ENCODE peak calls at places on chromosomes 12 and 14, in four cellular contexts. I is left ventricle myocardium inferior, Y is natural killer cell, Z is GM13977. W is an unnamed sample.

GRCh38 chr12:19597304-19598066 is 158.2 kb downstream of the AEBP2 start:
- DNase-seq in I (no peak), Y (no peak), Z (no peak), W (no peak)

GRCh38 chr14:64800000-64800399 is 79.7 kb downstream of the SPTB start:
- DNase-seq in Z (no peak), Y (no peak), I (peak; percentile 39), W (no peak)

GRCh38 chr12:74624206-74624605 is 86.6 kb downstream of the ATXN7L3B start:
- DNase-seq in Z (no peak), I (no peak), Y (no peak), W (no peak)

GRCh38 chr14:29521526-29522137 is 406.0 kb downstream of the PRKD1 start:
- DNase-seq in I (no peak), Y (no peak), Z (no peak), W (no peak)

GRCh38 chr14:99947695-99948094 is 117.5 kb upstream of the EVL start:
- DNase-seq in Y (no peak), Z (no peak), I (no peak), W (no peak)

GRCh38 chr14:105528197-105528858 is 1.9 kb downstream of the TMEM121 start:
- DNase-seq in Y (peak; percentile 82), I (peak; percentile 79), Z (peak; percentile 97), W (peak; percentile 66)

GRCh38 chr12:22409071-22409951 is 74.8 kb upstream of the ST8SIA1 start:
- DNase-seq in Y (peak; percentile 43), Z (peak; percentile 64), I (no peak), W (no peak)

GRCh38 chr12:1054103-1054838 is 63.2 kb downstream of the ERC1 start:
- DNase-seq in Z (no peak), I (no peak), Y (no peak), W (no peak)

GRCh38 chr14:52025310-52025709 is 36.0 kb downstream of the RTRAF start:
- DNase-seq in Y (no peak), Z (no peak), I (no peak), W (no peak)

GRCh38 chr14:76551906-76552305 is 176.0 kb downstream of the ESRRB start:
- DNase-seq in Y (no peak), I (no peak), Z (no peak), W (no peak)

GRCh38 chr12:27996761-27997160 is 24.2 kb upstream of the PTHLH start:
- DNase-seq in Z (no peak), I (no peak), Y (no peak), W (no peak)

GRCh38 chr12:67364228-67364627 is 95.1 kb downstream of the CAND1 start:
- DNase-seq in I (no peak), Y (no peak), Z (no peak), W (no peak)

GRCh38 chr12:92827836-92828431 is 101.2 kb downstream of the EEA1 start:
- DNase-seq in Y (no peak), Z (peak; percentile 49), I (no peak), W (no peak)

GRCh38 chr12:121282072-121282742 is 14.3 kb downstream of the CAMKK2 start:
- DNase-seq in I (no peak), Y (no peak), Z (no peak), W (no peak)

GRCh38 chr12:953776-954175 is 4.3 kb upstream of the RAD52 start:
- DNase-seq in I (no peak), Z (no peak), Y (no peak), W (no peak)

GRCh38 chr14:63205850-63206249 is 1.6 kb downstream of the RHOJ start:
- DNase-seq in Z (no peak), I (no peak), Y (no peak), W (no peak)

GRCh38 chr14:103329421-103330347 is 4.4 kb upstream of the EIF5 start:
- DNase-seq in I (no peak), Z (no peak), Y (no peak), W (no peak)

GRCh38 chr14:30443368-30444007 is 115.5 kb upstream of the G2E3 start:
- DNase-seq in Z (peak; percentile 9), I (no peak), Y (no peak), W (no peak)

GRCh38 chr14:93532550-93532949 is 101.8 kb downstream of the UNC79 start:
- DNase-seq in Z (no peak), I (no peak), Y (no peak), W (no peak)

GRCh38 chr12:94109154-94109553 is 39.2 kb upstream of the PLXNC1 start:
- DNase-seq in Y (no peak), Z (peak; percentile 21), I (no peak), W (no peak)

GRCh38 chr12:113064395-113065125 is 8.0 kb downstream of the DTX1 start:
- DNase-seq in I (no peak), Z (no peak), Y (no peak), W (no peak)

GRCh38 chr14:26173581-26173980 is 424.3 kb downstream of the NOVA1 start:
- DNase-seq in Z (no peak), Y (no peak), I (no peak), W (no peak)

GRCh38 chr12:4279120-4279690 is 5.6 kb downstream of the CCND2 start:
- DNase-seq in I (no peak), Z (no peak), Y (no peak), W (no peak)

GRCh38 chr14:52551696-52552062 is 626 bp downstream of the TXNDC16 start:
- DNase-seq in Z (no peak), Y (no peak), I (no peak), W (no peak)

GRCh38 chr14:89870335-89870734 is 84.2 kb downstream of the EFCAB11 start:
- DNase-seq in Y (no peak), Z (no peak), I (no peak), W (no peak)

GRCh38 chr12:27032679-27033078 is 10.3 kb downstream of the MED21 start:
- DNase-seq in Y (no peak), Z (no peak), I (no peak), W (no peak)

GRCh38 chr12:89273525-89273924 is 78.8 kb downstream of the DUSP6 start:
- DNase-seq in Y (no peak), I (no peak), Z (no peak), W (no peak)

GRCh38 chr14:55955175-55955574 is 163.0 kb upstream of the PELI2 start:
- DNase-seq in I (no peak), Z (no peak), Y (no peak), W (no peak)

GRCh38 chr12:18427520-18427919 is 166.2 kb downstream of the PIK3C2G start:
- DNase-seq in I (no peak), Y (no peak), Z (no peak), W (no peak)

GRCh38 chr12:32158525-32158924 is 51.9 kb downstream of the BICD1 start:
- DNase-seq in Z (no peak), I (no peak), Y (no peak), W (no peak)

GRCh38 chr12:47590771-47591368 is 115.0 kb downstream of the RPAP3 start:
- DNase-seq in Z (no peak), Y (no peak), I (no peak), W (no peak)

GRCh38 chr12:3034067-3034750 is 43.0 kb upstream of the TSPAN9 start:
- DNase-seq in Z (peak; percentile 83), I (peak; percentile 65), Y (no peak), W (peak; percentile 77)

GRCh38 chr14:36676236-36676635 is 14.6 kb downstream of the PAX9 start:
- DNase-seq in Y (no peak), I (no peak), Z (no peak), W (no peak)

GRCh38 chr14:23895480-23895879 is 58.1 kb upstream of the DHRS4 start:
- DNase-seq in Z (no peak), I (no peak), Y (no peak), W (no peak)
- TF ChIP-seq CTCF in Z (no peak), I (no peak), Y (no peak), W (no peak)

DNA sequence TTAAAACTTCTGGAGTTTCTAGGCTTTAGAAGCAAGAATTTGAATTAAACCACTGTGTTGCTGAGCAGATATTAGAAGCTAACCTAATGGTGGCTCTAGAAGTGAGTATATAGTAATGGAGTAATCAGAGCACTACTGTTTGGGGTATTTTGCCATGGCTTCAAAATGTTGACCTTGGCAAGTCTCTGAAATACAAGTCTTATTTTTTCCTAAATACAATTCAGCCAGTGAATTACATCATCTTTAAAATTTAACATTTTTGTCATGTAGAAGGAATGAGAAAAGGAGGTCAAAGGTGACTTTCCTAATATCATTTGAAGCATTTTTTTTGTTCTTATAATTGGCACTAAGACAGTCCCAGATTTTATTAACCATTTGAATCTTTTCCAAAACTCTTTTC is 25.2 kb downstream of the PMCH start:
- DNase-seq in Y (no peak), I (no peak), Z (no peak), W (no peak)
- TF ChIP-seq CTCF in Y (no peak), I (no peak), Z (no peak), W (no peak)

GRCh38 chr12:116773276-116773731 is 35.2 kb downstream of the RNFT2 start:
- DNase-seq in Z (no peak), Y (no peak), I (no peak), W (no peak)
- TF ChIP-seq CTCF in Z (no peak), Y (no peak), I (peak; percentile 14), W (no peak)

GRCh38 chr12:132545955-132546354 is 56.0 kb downstream of the FBRSL1 start:
- DNase-seq in Z (no peak), I (no peak), Y (no peak), W (no peak)

GRCh38 chr12:132544498-132544897 is 54.5 kb downstream of the FBRSL1 start:
- DNase-seq in Z (no peak), Y (no peak), I (no peak), W (no peak)

GRCh38 chr12:132543298-132544172 is 53.6 kb downstream of the FBRSL1 start:
- DNase-seq in Y (no peak), I (no peak), Z (no peak), W (no peak)

GRCh38 chr12:132545183-132545953 is 55.4 kb downstream of the FBRSL1 start:
- DNase-seq in Y (no peak), Z (no peak), I (no peak), W (no peak)

GRCh38 chr12:132544173-132544468 is 54.2 kb downstream of the FBRSL1 start:
- DNase-seq in I (no peak), Y (no peak), Z (no peak), W (no peak)
- TF ChIP-seq CTCF in I (no peak), Y (no peak), Z (no peak), W (no peak)

GRCh38 chr14:69937367-69937777 is 58.2 kb downstream of the SMOC1 start:
- DNase-seq in I (no peak), Y (no peak), Z (no peak), W (no peak)
- TF ChIP-seq CTCF in I (no peak), Y (no peak), Z (no peak), W (peak; percentile 33)

DNA sequence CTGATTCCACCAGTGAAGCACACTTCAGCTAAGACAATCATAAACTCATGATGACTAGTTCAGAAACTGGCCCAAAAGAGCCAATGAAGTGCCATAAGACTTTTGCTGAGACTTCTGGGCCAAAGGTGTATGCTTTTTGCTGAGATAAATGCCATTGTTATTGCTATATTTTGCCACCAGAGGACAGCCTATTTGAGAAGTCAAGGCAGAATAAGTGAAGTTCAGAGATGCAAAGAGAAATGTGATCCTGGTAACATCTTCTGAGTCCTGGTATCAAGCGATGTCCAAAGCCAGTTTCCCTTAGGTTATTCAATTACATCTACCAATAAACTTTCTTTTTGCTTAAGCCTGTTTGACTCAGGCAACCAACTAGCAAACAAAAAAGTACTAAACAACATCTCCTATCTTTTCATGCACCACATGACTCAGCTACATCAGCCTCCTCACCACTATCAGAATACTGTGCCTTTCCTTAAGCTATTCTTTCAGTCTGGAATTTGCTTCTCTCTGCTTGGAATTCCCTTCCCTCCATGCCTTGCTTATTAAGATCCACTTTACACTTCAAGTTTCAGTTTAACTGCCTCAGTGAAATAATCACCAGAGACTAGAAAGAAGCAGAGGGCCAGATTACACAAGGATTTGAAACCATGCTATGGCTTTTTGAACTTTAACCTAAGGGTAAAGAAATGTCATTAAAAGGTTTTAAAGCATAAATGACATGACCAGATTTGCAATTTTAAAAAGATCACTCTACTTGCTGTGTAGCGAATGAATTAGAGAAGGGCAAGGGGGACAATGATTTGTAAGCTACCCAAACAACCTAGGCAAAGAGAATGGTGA is 14.0 kb downstream of the CRY1 start:
- DNase-seq in I (no peak), Z (no peak), Y (no peak), W (no peak)
- TF ChIP-seq CTCF in I (peak; percentile 44), Z (peak; percentile 40), Y (peak; percentile 48), W (peak; percentile 46)

W was measured in progenitor cell of endocrine pancreas.